ENCODE peak calls at places on chromosomes 3 and 15, in six cellular contexts. S is EL; R is occipital lobe; H is anterior cingulate cortex; X is GM04503; L is activated naive CD4-positive, alpha-beta T cell treated with anti-CD3 and anti-CD28 coated beads, Interleukin-2, amount 50 U/mL, for 16 hours. T is an unnamed sample.

GRCh38 chr3:126103121-126104027 is 19.4 kb upstream of the SLC41A3 start:
- DNase-seq in H (no peak), S (no peak), R (no peak), X (no peak), L (no peak), T (no peak)

GRCh38 chr15:62781081-62781497 is 261.5 kb upstream of the TPM1 start:
- DNase-seq in R (no peak), S (no peak), X (no peak), H (no peak), L (no peak), T (no peak)

GRCh38 chr15:51200791-51201190 is 106.1 kb upstream of the TNFAIP8L3 start:
- DNase-seq in X (no peak), S (no peak), L (no peak), R (no peak), H (no peak), T (no peak)

GRCh38 chr3:108183971-108184370 is 38.3 kb downstream of the IFT57 start:
- DNase-seq in X (no peak), S (no peak), R (no peak), H (no peak), L (no peak), T (no peak)

GRCh38 chr3:55486857-55487375 is at the start of gene WNT5A:
- DNase-seq in L (no peak), H (no peak), X (no peak), R (no peak), S (peak; percentile 71), T (no peak)

GRCh38 chr3:162143181-162143580 is 646.6 kb downstream of the OTOL1 start:
- DNase-seq in H (no peak), L (no peak), S (peak; percentile 41), X (no peak), R (no peak), T (no peak)

GRCh38 chr3:151460774-151461450 is at the start of gene IGSF10:
- DNase-seq in R (no peak), S (no peak), H (no peak), X (no peak), L (no peak), T (peak; percentile 15)

GRCh38 chr15:34696506-34696905 is 58.3 kb downstream of the GJD2 start:
- DNase-seq in S (no peak), L (no peak), R (no peak), X (no peak), H (no peak), T (no peak)

GRCh38 chr3:126549861-126550487 is 8.8 kb downstream of the C3orf22 start:
- DNase-seq in L (no peak), R (no peak), H (no peak), X (no peak), S (no peak), T (no peak)

GRCh38 chr3:156050918-156051317 is 69.5 kb upstream of the KCNAB1 start:
- DNase-seq in R (no peak), L (no peak), X (no peak), S (peak; percentile 9), H (no peak), T (no peak)

GRCh38 chr3:70042683-70043082 is 43.1 kb downstream of the SAMMSON start:
- DNase-seq in S (no peak), H (no peak), R (no peak), X (no peak), L (no peak), T (no peak)

GRCh38 chr15:33985287-33985686 is 17.0 kb downstream of the CHRM5 start:
- DNase-seq in L (no peak), X (peak; percentile 66), H (no peak), S (peak; percentile 82), R (no peak), T (no peak)

GRCh38 chr3:42658771-42659390 is 5.4 kb downstream of the ZBTB47 start:
- DNase-seq in L (no peak), X (no peak), H (no peak), S (no peak), R (no peak), T (no peak)

GRCh38 chr15:88745696-88746095 is 57.5 kb upstream of the ACAN start:
- DNase-seq in X (peak; percentile 70), S (peak; percentile 73), L (no peak), R (no peak), H (no peak), T (no peak)

GRCh38 chr15:68674975-68675374 is 96.2 kb downstream of the CORO2B start:
- DNase-seq in H (no peak), X (no peak), S (no peak), R (no peak), L (no peak), T (no peak)

GRCh38 chr3:190552969-190553759 is 39.3 kb downstream of the IL1RAP start:
- DNase-seq in H (no peak), S (no peak), R (no peak), L (no peak), X (no peak), T (no peak)

GRCh38 chr3:148791296-148791695 is 36.3 kb upstream of the CPB1 start:
- DNase-seq in R (no peak), L (no peak), H (no peak), S (no peak), X (no peak), T (no peak)

GRCh38 chr3:138824114-138824506 is 10.6 kb downstream of the PIK3CB start:
- DNase-seq in H (no peak), X (no peak), R (no peak), L (no peak), S (no peak), T (no peak)

GRCh38 chr3:101643009-101643844 is 33.7 kb downstream of the ZBTB11 start:
- DNase-seq in L (no peak), H (no peak), S (no peak), X (no peak), R (no peak), T (no peak)

GRCh38 chr15:40038267-40038653 is 721 bp downstream of the SRP14 start:
- DNase-seq in L (peak; percentile 18), S (peak; percentile 41), X (no peak), H (no peak), R (no peak), T (no peak)

GRCh38 chr3:113744941-113745272 is 1.1 kb downstream of the NAA50 start:
- DNase-seq in X (no peak), H (no peak), L (no peak), R (no peak), S (no peak), T (no peak)

GRCh38 chr15:69272139-69272538 is 26.6 kb upstream of the PAQR5 start:
- DNase-seq in H (no peak), L (no peak), R (no peak), X (no peak), S (no peak), T (no peak)

GRCh38 chr15:77901251-77901881 is 176.1 kb downstream of the TBC1D2B start:
- DNase-seq in H (no peak), X (no peak), R (no peak), S (no peak), L (no peak), T (no peak)

GRCh38 chr3:53103566-53104296 is 26.5 kb downstream of the RFT1 start:
- DNase-seq in L (no peak), H (no peak), R (no peak), S (no peak), X (no peak), T (no peak)

GRCh38 chr3:158167737-158168469 is 58.0 kb downstream of the RSRC1 start:
- DNase-seq in X (peak; percentile 98), L (no peak), S (peak; percentile 96), R (no peak), H (no peak), T (peak; percentile 1)

GRCh38 chr3:54955496-54955895 is 27.6 kb upstream of the LRTM1 start:
- DNase-seq in X (no peak), H (no peak), L (no peak), R (no peak), S (no peak), T (no peak)

GRCh38 chr3:19147905-19148767 is at the start of gene KCNH8:
- DNase-seq in X (no peak), H (peak; percentile 35), R (peak; percentile 52), S (no peak), L (peak; percentile 14), T (peak; percentile 32)

GRCh38 chr3:17342126-17342525 is 400.3 kb downstream of the TBC1D5 start:
- DNase-seq in L (no peak), R (no peak), X (no peak), H (no peak), S (no peak), T (no peak)

GRCh38 chr15:58742424-58743160 is 6.9 kb downstream of the ADAM10 start:
- DNase-seq in S (peak; percentile 86), X (no peak), L (no peak), R (no peak), H (no peak), T (no peak)

GRCh38 chr15:66923438-66923881 is 141.9 kb upstream of the SMAD3 start:
- DNase-seq in L (peak; percentile 42), R (no peak), S (peak; percentile 31), H (no peak), X (no peak), T (peak; percentile 33)

GRCh38 chr3:141000691-141001090 is 50.5 kb upstream of the SPSB4 start:
- DNase-seq in L (no peak), H (no peak), R (no peak), S (no peak), X (no peak), T (no peak)

GRCh38 chr3:134883697-134884385 is 88.8 kb downstream of the EPHB1 start:
- DNase-seq in R (no peak), S (no peak), L (no peak), H (no peak), X (no peak), T (no peak)

GRCh38 chr3:28940530-28940929 is 340.3 kb upstream of the RBMS3 start:
- DNase-seq in R (no peak), X (peak; percentile 79), S (peak; percentile 88), H (peak; percentile 6), L (no peak), T (no peak)

GRCh38 chr15:41568350-41569017 is 9.5 kb downstream of the TYRO3 start:
- DNase-seq in L (no peak), X (no peak), H (peak; percentile 14), S (peak; percentile 18), R (peak; percentile 23), T (no peak)

GRCh38 chr3:63774776-63775175 is 44.3 kb upstream of the C3orf49 start:
- DNase-seq in S (no peak), R (no peak), L (no peak), X (no peak), H (no peak), T (no peak)

GRCh38 chr3:25468866-25469319 is 40.8 kb downstream of the RARB start:
- DNase-seq in L (no peak), S (no peak), X (peak; percentile 64), H (peak; percentile 63), R (peak; percentile 48), T (no peak)